ENCODE peak calls at places on chromosomes 3 and 15, in six cellular contexts. U is left cardiac atrium, T is cerebellar cortex, B is activated T-cell treated with anti-CD3 and anti-CD28 coated beads for 1 hour, I is memory B cell, X is lung. M is an unnamed sample.

GRCh38 chr15:81133782-81134461 is at the start of gene CFAP161:
- DNase-seq in U (peak; percentile 91), T (peak; percentile 83), B (no peak), I (no peak), X (peak; percentile 60), M (peak; percentile 75)

GRCh38 chr3:56682458-56683121 is 475 bp downstream of the TASOR start:
- DNase-seq in U (peak; percentile 78), T (peak; percentile 84), B (peak; percentile 63), I (peak; percentile 77), X (peak; percentile 73), M (peak; percentile 70)

GRCh38 chr15:95932141-95932540 is 398.4 kb upstream of the NR2F2 start:
- DNase-seq in U (no peak), T (no peak), B (no peak), I (no peak), X (no peak), M (no peak)

GRCh38 chr3:172449468-172450149 is 1.4 kb upstream of the GHSR start:
- DNase-seq in U (peak; percentile 40), T (no peak), B (no peak), I (no peak), X (no peak), M (peak; percentile 39)

GRCh38 chr3:153959321-153959717 is 161.9 kb upstream of the ARHGEF26 start:
- DNase-seq in U (no peak), T (no peak), B (no peak), I (no peak), X (no peak), M (no peak)

GRCh38 chr3:41936384-41936783 is 25.5 kb downstream of the ULK4 start:
- DNase-seq in U (no peak), T (no peak), B (no peak), I (no peak), X (no peak), M (no peak)

GRCh38 chr15:45871121-45871855 is 236.5 kb downstream of the SQOR start:
- DNase-seq in U (no peak), T (no peak), B (no peak), I (no peak), X (no peak), M (no peak)

GRCh38 chr3:23372296-23372695 is 169.2 kb downstream of the UBE2E2 start:
- DNase-seq in U (no peak), T (no peak), B (no peak), I (no peak), X (no peak), M (no peak)

GRCh38 chr3:14204605-14205284 is 26.1 kb downstream of the LSM3 start:
- DNase-seq in U (peak; percentile 70), T (no peak), B (no peak), I (no peak), X (no peak), M (peak; percentile 60)

GRCh38 chr3:129524081-129524480 is 4.4 kb upstream of the RHO start:
- DNase-seq in U (no peak), T (no peak), B (no peak), I (no peak), X (no peak), M (no peak)

GRCh38 chr3:10173095-10173925 is 8.6 kb downstream of the IRAK2 start:
- DNase-seq in U (no peak), T (no peak), B (no peak), I (no peak), X (no peak), M (no peak)

GRCh38 chr3:138898301-138898700 is 48.6 kb downstream of the FOXL2 start:
- DNase-seq in U (no peak), T (no peak), B (no peak), I (no peak), X (no peak), M (no peak)

GRCh38 chr3:97009427-97010019 is 195.1 kb downstream of the EPHA6 start:
- DNase-seq in U (no peak), T (no peak), B (no peak), I (no peak), X (no peak), M (peak; percentile 87)

GRCh38 chr15:68807249-68807648 is 13.4 kb downstream of the ANP32A start:
- DNase-seq in U (no peak), T (no peak), B (no peak), I (no peak), X (no peak), M (no peak)

GRCh38 chr3:195800240-195800639 is 11.5 kb downstream of the MUC4 start:
- DNase-seq in U (no peak), T (no peak), B (no peak), I (no peak), X (no peak), M (no peak)

GRCh38 chr3:186255703-186256331 is 106.2 kb downstream of the DGKG start:
- DNase-seq in U (no peak), T (peak; percentile 74), B (no peak), I (peak; percentile 81), X (peak; percentile 46), M (peak; percentile 58)

GRCh38 chr3:141812091-141812490 is 48.9 kb downstream of the GRK7 start:
- DNase-seq in U (no peak), T (no peak), B (no peak), I (no peak), X (no peak), M (no peak)

GRCh38 chr15:50051811-50052419 is 67.1 kb downstream of the ATP8B4 start:
- DNase-seq in U (peak; percentile 51), T (peak; percentile 45), B (no peak), I (no peak), X (peak; percentile 41), M (peak; percentile 52)

GRCh38 chr3:53941945-53942344 is 50.3 kb upstream of the SELENOK start:
- DNase-seq in U (no peak), T (peak; percentile 5), B (no peak), I (no peak), X (no peak), M (no peak)

GRCh38 chr3:18758047-18758704 is 333.0 kb upstream of the SATB1 start:
- DNase-seq in U (no peak), T (peak; percentile 25), B (no peak), I (peak; percentile 19), X (peak; percentile 29), M (peak; percentile 14)

GRCh38 chr15:57861039-57861638 is 154.6 kb downstream of the POLR2M start:
- DNase-seq in U (no peak), T (peak; percentile 73), B (no peak), I (peak; percentile 22), X (no peak), M (peak; percentile 3)

GRCh38 chr3:196563721-196564225 is 4.6 kb downstream of the WDR53 start:
- DNase-seq in U (no peak), T (no peak), B (no peak), I (no peak), X (no peak), M (no peak)

GRCh38 chr3:41700155-41700554 is 261.7 kb downstream of the ULK4 start:
- DNase-seq in U (no peak), T (no peak), B (no peak), I (no peak), X (no peak), M (no peak)

GRCh38 chr3:102573483-102574028 is 138.7 kb downstream of the ZPLD1 start:
- DNase-seq in U (no peak), T (no peak), B (no peak), I (no peak), X (no peak), M (no peak)

GRCh38 chr3:32961189-32961715 is 9.8 kb downstream of the CCR4 start:
- DNase-seq in U (no peak), T (no peak), B (no peak), I (no peak), X (no peak), M (no peak)

GRCh38 chr3:145272684-145273083 is 888.3 kb downstream of the PLOD2 start:
- DNase-seq in U (no peak), T (no peak), B (no peak), I (no peak), X (no peak), M (no peak)

GRCh38 chr3:150843241-150843640 is 62.0 kb downstream of the MINDY4B start:
- DNase-seq in U (no peak), T (no peak), B (no peak), I (no peak), X (no peak), M (no peak)

GRCh38 chr15:92817339-92817886 is 82.7 kb upstream of the CHD2 start:
- DNase-seq in U (no peak), T (peak; percentile 30), B (no peak), I (no peak), X (no peak), M (no peak)

GRCh38 chr3:98601180-98601579 is 7.8 kb upstream of the CPOX start:
- DNase-seq in U (no peak), T (no peak), B (no peak), I (no peak), X (no peak), M (no peak)

GRCh38 chr3:100144255-100144866 is 30.1 kb upstream of the FILIP1L start:
- DNase-seq in U (no peak), T (no peak), B (no peak), I (no peak), X (no peak), M (no peak)

GRCh38 chr3:161415506-161416231 is 44.4 kb upstream of the SPTSSB start:
- DNase-seq in U (peak; percentile 28), T (no peak), B (no peak), I (no peak), X (no peak), M (peak; percentile 46)

GRCh38 chr3:169699536-169700050 is 36.1 kb upstream of the MECOM start:
- DNase-seq in U (peak; percentile 89), T (peak; percentile 84), B (no peak), I (no peak), X (no peak), M (peak; percentile 78)

GRCh38 chr3:106004137-106004600 is 135.4 kb upstream of the CBLB start:
- DNase-seq in U (no peak), T (no peak), B (no peak), I (no peak), X (no peak), M (no peak)

GRCh38 chr3:75906555-75907112 is 121.3 kb upstream of the ZNF717 start:
- DNase-seq in U (no peak), T (no peak), B (no peak), I (no peak), X (no peak), M (no peak)

GRCh38 chr3:125212509-125213372 is at the start of gene SLC12A8:
- DNase-seq in U (no peak), T (no peak), B (no peak), I (peak; percentile 23), X (no peak), M (peak; percentile 50)

M was measured in thyroid gland.